ENCODE peak calls at places on chromosomes 11 and 22, in five cellular contexts. One of them, this sample, is unnamed.

GRCh38 chr22:17283423-17283822 is 64.2 kb upstream of the ADA2 start:
- DNase-seq in transverse colon: no peak
- DNase-seq in epithelial cell of prostate: no peak
- DNase-seq in uterus: no peak
- DNase-seq in stimulated activated CD4-positive, alpha-beta T cell treated with anti-CD3 and anti-CD28 coated beads, Interleukin-15, amount 100 ng/mL, for 48 hours: no peak
- DNase-seq in this sample: no peak

GRCh38 chr11:92211576-92212167 is 12.9 kb upstream of the FAT3 start:
- DNase-seq in transverse colon: no peak
- DNase-seq in epithelial cell of prostate: no peak
- DNase-seq in uterus: no peak
- DNase-seq in stimulated activated CD4-positive, alpha-beta T cell treated with anti-CD3 and anti-CD28 coated beads, Interleukin-15, amount 100 ng/mL, for 48 hours: no peak
- DNase-seq in this sample: no peak

GRCh38 chr11:12150831-12151382 is 40.5 kb downstream of the MICAL2 start:
- DNase-seq in transverse colon: peak; percentile 6
- DNase-seq in epithelial cell of prostate: no peak
- DNase-seq in uterus: no peak
- DNase-seq in stimulated activated CD4-positive, alpha-beta T cell treated with anti-CD3 and anti-CD28 coated beads, Interleukin-15, amount 100 ng/mL, for 48 hours: peak; percentile 71
- DNase-seq in this sample: no peak

GRCh38 chr22:23858484-23858815 is 775 bp downstream of the SLC2A11 start:
- DNase-seq in transverse colon: no peak
- DNase-seq in epithelial cell of prostate: no peak
- DNase-seq in uterus: no peak
- DNase-seq in stimulated activated CD4-positive, alpha-beta T cell treated with anti-CD3 and anti-CD28 coated beads, Interleukin-15, amount 100 ng/mL, for 48 hours: no peak
- DNase-seq in this sample: no peak

GRCh38 chr11:86623041-86623621 is 49.3 kb downstream of the ME3 start:
- DNase-seq in transverse colon: no peak
- DNase-seq in epithelial cell of prostate: peak; percentile 64
- DNase-seq in uterus: no peak
- DNase-seq in stimulated activated CD4-positive, alpha-beta T cell treated with anti-CD3 and anti-CD28 coated beads, Interleukin-15, amount 100 ng/mL, for 48 hours: no peak
- DNase-seq in this sample: no peak

GRCh38 chr22:39367040-39367439 is 17.2 kb downstream of the SYNGR1 start:
- DNase-seq in transverse colon: no peak
- DNase-seq in epithelial cell of prostate: no peak
- DNase-seq in uterus: no peak
- DNase-seq in stimulated activated CD4-positive, alpha-beta T cell treated with anti-CD3 and anti-CD28 coated beads, Interleukin-15, amount 100 ng/mL, for 48 hours: no peak
- DNase-seq in this sample: no peak

GRCh38 chr11:59801160-59801706 is 9.3 kb downstream of the MRPL16 start:
- DNase-seq in transverse colon: no peak
- DNase-seq in epithelial cell of prostate: no peak
- DNase-seq in uterus: no peak
- DNase-seq in stimulated activated CD4-positive, alpha-beta T cell treated with anti-CD3 and anti-CD28 coated beads, Interleukin-15, amount 100 ng/mL, for 48 hours: no peak
- DNase-seq in this sample: no peak

GRCh38 chr11:13368041-13368446 is 90.5 kb downstream of the BMAL1 start:
- DNase-seq in transverse colon: no peak
- DNase-seq in epithelial cell of prostate: no peak
- DNase-seq in uterus: no peak
- DNase-seq in stimulated activated CD4-positive, alpha-beta T cell treated with anti-CD3 and anti-CD28 coated beads, Interleukin-15, amount 100 ng/mL, for 48 hours: no peak
- DNase-seq in this sample: no peak

GRCh38 chr11:73995731-73996130 is 13.1 kb upstream of the UCP2 start:
- DNase-seq in transverse colon: no peak
- DNase-seq in epithelial cell of prostate: no peak
- DNase-seq in uterus: no peak
- DNase-seq in stimulated activated CD4-positive, alpha-beta T cell treated with anti-CD3 and anti-CD28 coated beads, Interleukin-15, amount 100 ng/mL, for 48 hours: no peak
- DNase-seq in this sample: no peak

GRCh38 chr11:1217151-1217550 is 5.7 kb upstream of the MUC5B start:
- DNase-seq in transverse colon: no peak
- DNase-seq in epithelial cell of prostate: no peak
- DNase-seq in uterus: no peak
- DNase-seq in stimulated activated CD4-positive, alpha-beta T cell treated with anti-CD3 and anti-CD28 coated beads, Interleukin-15, amount 100 ng/mL, for 48 hours: no peak
- DNase-seq in this sample: no peak

GRCh38 chr11:89436071-89436470 is 55.1 kb downstream of the NOX4 start:
- DNase-seq in transverse colon: no peak
- DNase-seq in epithelial cell of prostate: no peak
- DNase-seq in uterus: no peak
- DNase-seq in stimulated activated CD4-positive, alpha-beta T cell treated with anti-CD3 and anti-CD28 coated beads, Interleukin-15, amount 100 ng/mL, for 48 hours: no peak
- DNase-seq in this sample: no peak

GRCh38 chr11:10786451-10786850 is 22.3 kb downstream of the EIF4G2 start:
- DNase-seq in transverse colon: no peak
- DNase-seq in epithelial cell of prostate: no peak
- DNase-seq in uterus: no peak
- DNase-seq in stimulated activated CD4-positive, alpha-beta T cell treated with anti-CD3 and anti-CD28 coated beads, Interleukin-15, amount 100 ng/mL, for 48 hours: no peak
- DNase-seq in this sample: no peak

GRCh38 chr22:35307372-35307771 is 7.7 kb downstream of the TOM1 start:
- DNase-seq in transverse colon: no peak
- DNase-seq in epithelial cell of prostate: no peak
- DNase-seq in uterus: no peak
- DNase-seq in stimulated activated CD4-positive, alpha-beta T cell treated with anti-CD3 and anti-CD28 coated beads, Interleukin-15, amount 100 ng/mL, for 48 hours: no peak
- DNase-seq in this sample: no peak

GRCh38 chr22:21760640-21761039 is 25.0 kb upstream of the YPEL1 start:
- DNase-seq in transverse colon: no peak
- DNase-seq in epithelial cell of prostate: no peak
- DNase-seq in uterus: no peak
- DNase-seq in stimulated activated CD4-positive, alpha-beta T cell treated with anti-CD3 and anti-CD28 coated beads, Interleukin-15, amount 100 ng/mL, for 48 hours: no peak
- DNase-seq in this sample: no peak

GRCh38 chr11:75576445-75577049 is 14.5 kb downstream of the SERPINH1 start:
- DNase-seq in transverse colon: peak; percentile 61
- DNase-seq in epithelial cell of prostate: no peak
- DNase-seq in uterus: no peak
- DNase-seq in stimulated activated CD4-positive, alpha-beta T cell treated with anti-CD3 and anti-CD28 coated beads, Interleukin-15, amount 100 ng/mL, for 48 hours: no peak
- DNase-seq in this sample: no peak

GRCh38 chr11:96279018-96279417 is 64.0 kb downstream of the MAML2 start:
- DNase-seq in transverse colon: no peak
- DNase-seq in epithelial cell of prostate: no peak
- DNase-seq in uterus: no peak
- DNase-seq in stimulated activated CD4-positive, alpha-beta T cell treated with anti-CD3 and anti-CD28 coated beads, Interleukin-15, amount 100 ng/mL, for 48 hours: no peak
- DNase-seq in this sample: no peak

GRCh38 chr11:415640-416041 is 842 bp upstream of the SIGIRR start:
- DNase-seq in transverse colon: peak; percentile 17
- DNase-seq in epithelial cell of prostate: no peak
- DNase-seq in uterus: no peak
- DNase-seq in stimulated activated CD4-positive, alpha-beta T cell treated with anti-CD3 and anti-CD28 coated beads, Interleukin-15, amount 100 ng/mL, for 48 hours: no peak
- DNase-seq in this sample: no peak

GRCh38 chr22:46067159-46068111 is 82.9 kb upstream of the PPARA start:
- DNase-seq in transverse colon: peak; percentile 9
- DNase-seq in epithelial cell of prostate: no peak
- DNase-seq in uterus: peak; percentile 30
- DNase-seq in stimulated activated CD4-positive, alpha-beta T cell treated with anti-CD3 and anti-CD28 coated beads, Interleukin-15, amount 100 ng/mL, for 48 hours: no peak
- DNase-seq in this sample: no peak

This sample was measured in right atrium auricular region.